ENCODE peak calls at places on chromosomes 5 and 9, in seven cellular contexts. One of them, this sample, is unnamed.

GRCh38 chr9:130884542-130885421 is 11.8 kb downstream of the QRFP start:
- DNase-seq in OCI-LY7: no peak
- DNase-seq in NCI-H69: no peak
- DNase-seq in body of pancreas: no peak
- DNase-seq in HEK293T: no peak
- DNase-seq in NCI-H1436: no peak
- DNase-seq in brain microvascular endothelial cell: no peak
- DNase-seq in this sample: no peak

GRCh38 chr5:60586307-60586901 is 113.6 kb downstream of the DEPDC1B start:
- DNase-seq in NCI-H69: peak
- DNase-seq in body of pancreas: no peak
- DNase-seq in brain microvascular endothelial cell: peak
- DNase-seq in NCI-H1436: no peak
- DNase-seq in OCI-LY7: peak
- DNase-seq in HEK293T: no peak
- DNase-seq in this sample: no peak

GRCh38 chr9:6920040-6920439 is 162.3 kb downstream of the KDM4C start:
- DNase-seq in HEK293T: no peak
- DNase-seq in brain microvascular endothelial cell: no peak
- DNase-seq in body of pancreas: no peak
- DNase-seq in NCI-H1436: no peak
- DNase-seq in NCI-H69: no peak
- DNase-seq in OCI-LY7: no peak
- DNase-seq in this sample: no peak

GRCh38 chr9:91795500-91796241 is 154.4 kb downstream of the ROR2 start:
- DNase-seq in NCI-H69: peak
- DNase-seq in OCI-LY7: no peak
- DNase-seq in brain microvascular endothelial cell: no peak
- DNase-seq in body of pancreas: no peak
- DNase-seq in HEK293T: peak
- DNase-seq in NCI-H1436: no peak
- DNase-seq in this sample: no peak

GRCh38 chr5:59819806-59820205 is 73.7 kb downstream of the PDE4D start:
- DNase-seq in OCI-LY7: no peak
- DNase-seq in HEK293T: no peak
- DNase-seq in NCI-H1436: no peak
- DNase-seq in NCI-H69: no peak
- DNase-seq in brain microvascular endothelial cell: peak
- DNase-seq in body of pancreas: no peak
- DNase-seq in this sample: no peak

GRCh38 chr9:114852050-114852594 is 46.3 kb upstream of the TNFSF15 start:
- DNase-seq in OCI-LY7: no peak
- DNase-seq in HEK293T: no peak
- DNase-seq in brain microvascular endothelial cell: peak
- DNase-seq in NCI-H69: no peak
- DNase-seq in body of pancreas: no peak
- DNase-seq in NCI-H1436: no peak
- DNase-seq in this sample: no peak

GRCh38 chr5:145697251-145698016 is 137.7 kb downstream of the PRELID2 start:
- DNase-seq in brain microvascular endothelial cell: peak
- DNase-seq in OCI-LY7: peak
- DNase-seq in NCI-H69: peak
- DNase-seq in body of pancreas: peak
- DNase-seq in HEK293T: peak
- DNase-seq in NCI-H1436: no peak
- DNase-seq in this sample: peak

GRCh38 chr9:68825755-68826500 is 120.9 kb downstream of the PIP5K1B start:
- DNase-seq in HEK293T: no peak
- DNase-seq in OCI-LY7: no peak
- DNase-seq in body of pancreas: no peak
- DNase-seq in brain microvascular endothelial cell: no peak
- DNase-seq in NCI-H1436: no peak
- DNase-seq in NCI-H69: peak
- DNase-seq in this sample: no peak

GRCh38 chr5:135539430-135540005 is 3.8 kb upstream of the NEUROG1 start:
- DNase-seq in brain microvascular endothelial cell: no peak
- DNase-seq in OCI-LY7: no peak
- DNase-seq in NCI-H69: no peak
- DNase-seq in HEK293T: no peak
- DNase-seq in body of pancreas: no peak
- DNase-seq in NCI-H1436: no peak
- DNase-seq in this sample: no peak

GRCh38 chr9:77808750-77809079 is 160.6 kb upstream of the GNA14 start:
- DNase-seq in OCI-LY7: no peak
- DNase-seq in HEK293T: no peak
- DNase-seq in brain microvascular endothelial cell: no peak
- DNase-seq in NCI-H1436: no peak
- DNase-seq in body of pancreas: no peak
- DNase-seq in NCI-H69: no peak
- DNase-seq in this sample: no peak

GRCh38 chr5:178465228-178465860 is 124.8 kb downstream of the COL23A1 start:
- DNase-seq in HEK293T: no peak
- DNase-seq in OCI-LY7: no peak
- DNase-seq in body of pancreas: no peak
- DNase-seq in brain microvascular endothelial cell: no peak
- DNase-seq in NCI-H69: no peak
- DNase-seq in NCI-H1436: no peak
- DNase-seq in this sample: no peak

GRCh38 chr9:134226221-134226930 is 62.0 kb upstream of the RNU6ATAC start:
- DNase-seq in OCI-LY7: no peak
- DNase-seq in NCI-H69: no peak
- DNase-seq in brain microvascular endothelial cell: no peak
- DNase-seq in body of pancreas: no peak
- DNase-seq in HEK293T: peak
- DNase-seq in NCI-H1436: no peak
- DNase-seq in this sample: peak

This sample was measured in A549.